ENCODE peak calls at places on chromosomes 3 and 15, in six cellular contexts. One of them, this sample, is unnamed.

GRCh38 chr3:47478022-47478421 is 2.3 kb upstream of the SCAP start:
- DNase-seq in IMR-90: no peak
- DNase-seq in K562: peak
- DNase-seq in HCT116: no peak
- DNase-seq in HepG2: no peak
- DNase-seq in GM12878: no peak
- DNase-seq in this sample: no peak

GRCh38 chr3:29582310-29582709 is 301.4 kb downstream of the RBMS3 start:
- DNase-seq in IMR-90: no peak
- DNase-seq in K562: no peak
- DNase-seq in HCT116: no peak
- DNase-seq in HepG2: no peak
- DNase-seq in GM12878: no peak
- DNase-seq in this sample: no peak

GRCh38 chr3:18098960-18099587 is 326.1 kb downstream of the SATB1 start:
- DNase-seq in IMR-90: peak
- DNase-seq in K562: peak
- DNase-seq in HCT116: peak
- DNase-seq in HepG2: no peak
- DNase-seq in GM12878: no peak
- DNase-seq in this sample: peak

GRCh38 chr3:158107508-158108095 is 1.4 kb upstream of the SHOX2 start:
- DNase-seq in IMR-90: no peak
- DNase-seq in K562: no peak
- DNase-seq in HCT116: no peak
- DNase-seq in HepG2: no peak
- DNase-seq in GM12878: no peak
- DNase-seq in this sample: no peak

GRCh38 chr3:189458536-189458935 is 172.7 kb upstream of the TP63 start:
- DNase-seq in IMR-90: no peak
- DNase-seq in K562: no peak
- DNase-seq in HCT116: no peak
- DNase-seq in HepG2: no peak
- DNase-seq in GM12878: no peak
- DNase-seq in this sample: no peak

GRCh38 chr3:60086811-60087210 is 1037.0 kb upstream of the CFAP20DC start:
- DNase-seq in IMR-90: peak
- DNase-seq in K562: peak
- DNase-seq in HCT116: peak
- DNase-seq in HepG2: peak
- DNase-seq in GM12878: peak
- DNase-seq in this sample: no peak

GRCh38 chr3:160413613-160414248 is 14.3 kb downstream of the SMC4 start:
- DNase-seq in IMR-90: peak
- DNase-seq in K562: peak
- DNase-seq in HCT116: peak
- DNase-seq in HepG2: peak
- DNase-seq in GM12878: peak
- DNase-seq in this sample: peak

GRCh38 chr3:177905895-177906511 is 630.2 kb upstream of the KCNMB2 start:
- DNase-seq in IMR-90: peak
- DNase-seq in K562: no peak
- DNase-seq in HCT116: no peak
- DNase-seq in HepG2: no peak
- DNase-seq in GM12878: no peak
- DNase-seq in this sample: no peak

GRCh38 chr15:25188051-25188450 is 233.3 kb downstream of the SNRPN start:
- DNase-seq in IMR-90: no peak
- DNase-seq in K562: no peak
- DNase-seq in HCT116: no peak
- DNase-seq in HepG2: no peak
- DNase-seq in GM12878: no peak
- DNase-seq in this sample: no peak

GRCh38 chr15:57866149-57866736 is 159.7 kb downstream of the POLR2M start:
- DNase-seq in IMR-90: peak
- DNase-seq in K562: peak
- DNase-seq in HCT116: peak
- DNase-seq in HepG2: peak
- DNase-seq in GM12878: no peak
- DNase-seq in this sample: peak

GRCh38 chr3:119357190-119357589 is 63.0 kb downstream of the ARHGAP31 start:
- DNase-seq in IMR-90: no peak
- DNase-seq in K562: no peak
- DNase-seq in HCT116: no peak
- DNase-seq in HepG2: no peak
- DNase-seq in GM12878: no peak
- DNase-seq in this sample: no peak

GRCh38 chr3:28349397-28350000 is 875 bp upstream of the AZI2 start:
- DNase-seq in IMR-90: peak
- DNase-seq in K562: no peak
- DNase-seq in HCT116: peak
- DNase-seq in HepG2: no peak
- DNase-seq in GM12878: no peak
- DNase-seq in this sample: no peak

GRCh38 chr15:101169457-101170071 is 82.3 kb downstream of the CHSY1 start:
- DNase-seq in IMR-90: peak
- DNase-seq in K562: no peak
- DNase-seq in HCT116: no peak
- DNase-seq in HepG2: no peak
- DNase-seq in GM12878: no peak
- DNase-seq in this sample: no peak

GRCh38 chr3:18100126-18100525 is 325.0 kb downstream of the SATB1 start:
- DNase-seq in IMR-90: peak
- DNase-seq in K562: no peak
- DNase-seq in HCT116: no peak
- DNase-seq in HepG2: no peak
- DNase-seq in GM12878: no peak
- DNase-seq in this sample: no peak

GRCh38 chr3:98990657-98991056 is 89.2 kb upstream of the DCBLD2 start:
- DNase-seq in IMR-90: no peak
- DNase-seq in K562: no peak
- DNase-seq in HCT116: no peak
- DNase-seq in HepG2: no peak
- DNase-seq in GM12878: no peak
- DNase-seq in this sample: no peak

GRCh38 chr3:14949126-14949525 is 1.7 kb downstream of the NR2C2 start:
- DNase-seq in IMR-90: no peak
- DNase-seq in K562: peak
- DNase-seq in HCT116: no peak
- DNase-seq in HepG2: no peak
- DNase-seq in GM12878: no peak
- DNase-seq in this sample: no peak

GRCh38 chr15:64693134-64693533 is 82.3 kb downstream of the RBPMS2 start:
- DNase-seq in IMR-90: peak
- DNase-seq in K562: no peak
- DNase-seq in HCT116: no peak
- DNase-seq in HepG2: peak
- DNase-seq in GM12878: no peak
- DNase-seq in this sample: no peak

GRCh38 chr3:111338059-111338698 is 203.8 kb upstream of the CD96 start:
- DNase-seq in IMR-90: peak
- DNase-seq in K562: peak
- DNase-seq in HCT116: peak
- DNase-seq in HepG2: peak
- DNase-seq in GM12878: no peak
- DNase-seq in this sample: peak

GRCh38 chr3:185552358-185552877 is at the start of gene LIPH:
- DNase-seq in IMR-90: peak
- DNase-seq in K562: peak
- DNase-seq in HCT116: peak
- DNase-seq in HepG2: no peak
- DNase-seq in GM12878: peak
- DNase-seq in this sample: no peak

GRCh38 chr15:94075349-94075748 is 156.0 kb upstream of the MCTP2 start:
- DNase-seq in IMR-90: peak
- DNase-seq in K562: no peak
- DNase-seq in HCT116: no peak
- DNase-seq in HepG2: no peak
- DNase-seq in GM12878: no peak
- DNase-seq in this sample: no peak

GRCh38 chr15:98920091-98920880 is 87.3 kb downstream of the PGPEP1L start:
- DNase-seq in IMR-90: no peak
- DNase-seq in K562: no peak
- DNase-seq in HCT116: no peak
- DNase-seq in HepG2: no peak
- DNase-seq in GM12878: no peak
- DNase-seq in this sample: no peak

GRCh38 chr3:182258538-182259177 is 534.6 kb upstream of the ATP11B start:
- DNase-seq in IMR-90: no peak
- DNase-seq in K562: peak
- DNase-seq in HCT116: peak
- DNase-seq in HepG2: peak
- DNase-seq in GM12878: no peak
- DNase-seq in this sample: no peak

GRCh38 chr3:61730577-61731231 is 169.3 kb downstream of the PTPRG start:
- DNase-seq in IMR-90: no peak
- DNase-seq in K562: no peak
- DNase-seq in HCT116: no peak
- DNase-seq in HepG2: no peak
- DNase-seq in GM12878: no peak
- DNase-seq in this sample: no peak

GRCh38 chr3:12796171-12797123 is at the start of gene CAND2:
- DNase-seq in IMR-90: peak
- DNase-seq in K562: peak
- DNase-seq in HCT116: no peak
- DNase-seq in HepG2: no peak
- DNase-seq in GM12878: no peak
- DNase-seq in this sample: no peak

GRCh38 chr15:52193791-52194190 is 2.6 kb upstream of the GNB5 start:
- DNase-seq in IMR-90: peak
- DNase-seq in K562: no peak
- DNase-seq in HCT116: no peak
- DNase-seq in HepG2: no peak
- DNase-seq in GM12878: no peak
- DNase-seq in this sample: no peak

GRCh38 chr3:49004352-49005297 is 2.6 kb upstream of the WDR6 start:
- DNase-seq in IMR-90: no peak
- DNase-seq in K562: no peak
- DNase-seq in HCT116: no peak
- DNase-seq in HepG2: peak
- DNase-seq in GM12878: no peak
- DNase-seq in this sample: no peak

GRCh38 chr3:17861476-17861875 is 119.0 kb upstream of the TBC1D5 start:
- DNase-seq in IMR-90: no peak
- DNase-seq in K562: no peak
- DNase-seq in HCT116: no peak
- DNase-seq in HepG2: no peak
- DNase-seq in GM12878: no peak
- DNase-seq in this sample: no peak

GRCh38 chr15:81544385-81544784 is 170.4 kb upstream of the TMC3 start:
- DNase-seq in IMR-90: no peak
- DNase-seq in K562: no peak
- DNase-seq in HCT116: no peak
- DNase-seq in HepG2: no peak
- DNase-seq in GM12878: no peak
- DNase-seq in this sample: no peak

GRCh38 chr15:101128191-101128590 is 123.7 kb downstream of the CHSY1 start:
- DNase-seq in IMR-90: peak
- DNase-seq in K562: no peak
- DNase-seq in HCT116: no peak
- DNase-seq in HepG2: no peak
- DNase-seq in GM12878: no peak
- DNase-seq in this sample: no peak

GRCh38 chr15:68389936-68390790 is 41.8 kb downstream of the ITGA11 start:
- DNase-seq in IMR-90: peak
- DNase-seq in K562: no peak
- DNase-seq in HCT116: no peak
- DNase-seq in HepG2: no peak
- DNase-seq in GM12878: peak
- DNase-seq in this sample: no peak

GRCh38 chr3:181920409-181920808 is 208.7 kb downstream of the SOX2 start:
- DNase-seq in IMR-90: no peak
- DNase-seq in K562: no peak
- DNase-seq in HCT116: no peak
- DNase-seq in HepG2: no peak
- DNase-seq in GM12878: no peak
- DNase-seq in this sample: no peak

GRCh38 chr3:63970596-63971468 is 52.5 kb downstream of the PSMD6 start:
- DNase-seq in IMR-90: no peak
- DNase-seq in K562: no peak
- DNase-seq in HCT116: no peak
- DNase-seq in HepG2: peak
- DNase-seq in GM12878: no peak
- DNase-seq in this sample: no peak
- H3K9ac ChIP-seq in IMR-90: no peak
- H3K9ac ChIP-seq in K562: no peak
- H3K9ac ChIP-seq in HCT116: no peak
- H3K9ac ChIP-seq in HepG2: peak
- H3K9ac ChIP-seq in GM12878: no peak
- H3K9ac ChIP-seq in this sample: no peak

GRCh38 chr3:149128856-149129255 is 582 bp upstream of the HPS3 start:
- DNase-seq in IMR-90: peak
- DNase-seq in K562: no peak
- DNase-seq in HCT116: no peak
- DNase-seq in HepG2: no peak
- DNase-seq in GM12878: no peak
- DNase-seq in this sample: no peak
- TF ChIP-seq CEBPB in IMR-90: no peak
- TF ChIP-seq CEBPB in K562: no peak
- TF ChIP-seq CEBPB in HCT116: no peak
- TF ChIP-seq CEBPB in HepG2: no peak
- TF ChIP-seq CEBPB in GM12878: no peak
- TF ChIP-seq CEBPB in this sample: no peak

GRCh38 chr3:46110701-46111493 is 83.6 kb upstream of the XCR1 start:
- DNase-seq in IMR-90: peak
- DNase-seq in K562: peak
- DNase-seq in HCT116: peak
- DNase-seq in HepG2: no peak
- DNase-seq in GM12878: peak
- DNase-seq in this sample: no peak

GRCh38 chr3:46112984-46113383 is 85.7 kb upstream of the XCR1 start:
- DNase-seq in IMR-90: peak
- DNase-seq in K562: no peak
- DNase-seq in HCT116: no peak
- DNase-seq in HepG2: no peak
- DNase-seq in GM12878: no peak
- DNase-seq in this sample: no peak

GRCh38 chr3:46113608-46114007 is 86.3 kb upstream of the XCR1 start:
- DNase-seq in IMR-90: no peak
- DNase-seq in K562: no peak
- DNase-seq in HCT116: no peak
- DNase-seq in HepG2: no peak
- DNase-seq in GM12878: no peak
- DNase-seq in this sample: no peak

GRCh38 chr3:46112296-46112695 is 85.0 kb upstream of the XCR1 start:
- DNase-seq in IMR-90: no peak
- DNase-seq in K562: no peak
- DNase-seq in HCT116: no peak
- DNase-seq in HepG2: no peak
- DNase-seq in GM12878: no peak
- DNase-seq in this sample: no peak

GRCh38 chr3:46114324-46114988 is 87.2 kb upstream of the XCR1 start:
- DNase-seq in IMR-90: peak
- DNase-seq in K562: no peak
- DNase-seq in HCT116: no peak
- DNase-seq in HepG2: peak
- DNase-seq in GM12878: no peak
- DNase-seq in this sample: no peak
- H3K9ac ChIP-seq in IMR-90: no peak
- H3K9ac ChIP-seq in K562: no peak
- H3K9ac ChIP-seq in HCT116: no peak
- H3K9ac ChIP-seq in HepG2: no peak
- H3K9ac ChIP-seq in GM12878: no peak
- H3K9ac ChIP-seq in this sample: no peak

GRCh38 chr3:71563827-71564226 is 19.7 kb downstream of the FOXP1 start:
- DNase-seq in IMR-90: no peak
- DNase-seq in K562: no peak
- DNase-seq in HCT116: no peak
- DNase-seq in HepG2: no peak
- DNase-seq in GM12878: peak
- DNase-seq in this sample: no peak
- TF ChIP-seq CEBPB in IMR-90: no peak
- TF ChIP-seq CEBPB in K562: no peak
- TF ChIP-seq CEBPB in HCT116: no peak
- TF ChIP-seq CEBPB in HepG2: no peak
- TF ChIP-seq CEBPB in GM12878: no peak
- TF ChIP-seq CEBPB in this sample: no peak